ENCODE peak calls at places on chromosomes 16 and 17, in six cellular contexts. N is naive thymus-derived CD4-positive, alpha-beta T cell; V is effector memory CD8-positive, alpha-beta T cell; K is CD8-positive, alpha-beta T cell; B is RPMI7951; F is NCI-H1930. X is an unnamed sample.

GRCh38 chr17:31051517-31051916 is 43.3 kb upstream of the NF1 start:
- DNase-seq in N (no peak), F (no peak), B (no peak), K (no peak), V (no peak), X (no peak)

GRCh38 chr16:55377840-55378239 is 53.8 kb downstream of the IRX6 start:
- DNase-seq in N (no peak), B (no peak), K (no peak), V (no peak), F (no peak), X (no peak)

GRCh38 chr16:25210758-25211157 is 6.0 kb upstream of the AQP8 start:
- DNase-seq in F (no peak), B (peak; percentile 78), K (no peak), V (no peak), N (no peak), X (no peak)

GRCh38 chr17:49015924-49016774 is 19.0 kb downstream of the IGF2BP1 start:
- DNase-seq in F (no peak), K (no peak), B (peak; percentile 40), N (no peak), V (no peak), X (no peak)

GRCh38 chr16:23519282-23519681 is 9.0 kb upstream of the GGA2 start:
- DNase-seq in F (no peak), V (no peak), B (no peak), N (no peak), K (no peak), X (no peak)

GRCh38 chr16:15879255-15879804 is 9.1 kb downstream of the CEP20 start:
- DNase-seq in K (no peak), F (peak; percentile 16), B (peak; percentile 51), V (no peak), N (no peak), X (no peak)

GRCh38 chr17:6525111-6525510 is 31.2 kb downstream of the PITPNM3 start:
- DNase-seq in K (no peak), N (no peak), F (no peak), B (no peak), V (no peak), X (no peak)

GRCh38 chr17:66948061-66948750 is 16.3 kb upstream of the CACNG4 start:
- DNase-seq in V (no peak), K (no peak), B (peak; percentile 76), F (no peak), N (no peak), X (no peak)

GRCh38 chr17:57927048-57927723 is 28.0 kb downstream of the CUEDC1 start:
- DNase-seq in N (no peak), B (peak; percentile 83), K (no peak), F (no peak), V (no peak), X (no peak)

GRCh38 chr17:9594065-9594464 is 17.6 kb downstream of the CFAP52 start:
- DNase-seq in N (no peak), B (no peak), F (no peak), K (no peak), V (no peak), X (no peak)

GRCh38 chr17:82267575-82268379 is 5.7 kb downstream of the CSNK1D start:
- DNase-seq in V (no peak), B (peak; percentile 96), N (no peak), F (no peak), K (peak; percentile 60), X (no peak)

GRCh38 chr16:53768167-53768566 is 64.2 kb downstream of the FTO start:
- DNase-seq in N (no peak), K (no peak), B (peak; percentile 34), V (no peak), F (no peak), X (no peak)

GRCh38 chr17:80779961-80780380 is 211.7 kb upstream of the CHMP6 start:
- DNase-seq in B (no peak), K (no peak), V (no peak), F (no peak), N (no peak), X (no peak)

X was measured in activated T-helper 1 cell treated with Interleukin-2 at 50 U/mL for 16 hours.